ENCODE peak calls at places on chromosomes 12 and 14, in four cellular contexts. C is H1, O is K562, T is HepG2. H is an unnamed sample.

GRCh38 chr14:106883218-106883692 is 1356.9 kb downstream of the TMEM121 start:
- DNase-seq in O (peak; percentile 7), C (no peak), T (peak; percentile 39), H (peak; percentile 75)

GRCh38 chr12:802242-802995 is 50.0 kb downstream of the WNK1 start:
- DNase-seq in T (no peak), C (no peak), O (no peak), H (no peak)

GRCh38 chr14:59919582-59920377 is at the start of gene LRRC9:
- DNase-seq in C (peak; percentile 88), O (no peak), T (peak; percentile 93), H (no peak)

GRCh38 chr14:30708157-30708556 is 86.0 kb downstream of the SCFD1 start:
- DNase-seq in C (no peak), T (peak; percentile 28), O (peak; percentile 2), H (peak; percentile 15)

GRCh38 chr12:81221681-81222080 is 143.8 kb downstream of the ACSS3 start:
- DNase-seq in T (no peak), O (no peak), C (no peak), H (no peak)

GRCh38 chr14:103347091-103347815 is 13.2 kb downstream of the EIF5 start:
- DNase-seq in O (no peak), C (no peak), T (peak; percentile 57), H (no peak)

GRCh38 chr14:71244341-71244740 is 337.1 kb downstream of the PCNX1 start:
- DNase-seq in O (no peak), C (no peak), T (no peak), H (no peak)

GRCh38 chr12:129005416-129005815 is 152.1 kb downstream of the GLT1D1 start:
- DNase-seq in C (no peak), T (no peak), O (no peak), H (no peak)

GRCh38 chr14:61140271-61140670 is 140.9 kb downstream of the TMEM30B start:
- DNase-seq in O (no peak), C (no peak), T (no peak), H (no peak)

GRCh38 chr12:124359671-124360581 is 65.0 kb downstream of the RFLNA start:
- DNase-seq in O (no peak), T (no peak), C (no peak), H (no peak)

GRCh38 chr14:89493877-89494634 is 77.0 kb upstream of the FOXN3 start:
- DNase-seq in T (peak; percentile 73), O (no peak), C (no peak), H (no peak)

GRCh38 chr12:46224401-46224800 is 44.4 kb downstream of the SLC38A1 start:
- DNase-seq in O (no peak), C (no peak), T (no peak), H (no peak)

GRCh38 chr14:29222671-29223268 is 456.2 kb downstream of the FOXG1 start:
- DNase-seq in C (no peak), O (peak; percentile 15), T (peak; percentile 63), H (no peak)

GRCh38 chr14:50082784-50083466 is 33.4 kb downstream of the VCPKMT start:
- DNase-seq in C (no peak), O (no peak), T (no peak), H (no peak)

GRCh38 chr12:126064028-126064427 is 998.8 kb downstream of the AACS start:
- DNase-seq in O (no peak), C (no peak), T (no peak), H (no peak)

GRCh38 chr14:84546236-84546635 is 983.7 kb upstream of the FLRT2 start:
- DNase-seq in C (no peak), T (no peak), O (no peak), H (no peak)

GRCh38 chr14:33728010-33728498 is 222.8 kb downstream of the EGLN3 start:
- DNase-seq in T (no peak), O (no peak), C (no peak), H (no peak)

GRCh38 chr12:46825526-46826414 is at the start of gene SLC38A4:
- DNase-seq in C (no peak), O (peak; percentile 20), T (peak; percentile 40), H (no peak)

GRCh38 chr14:90426663-90427062 is 29.8 kb downstream of the CALM1 start:
- DNase-seq in C (no peak), T (no peak), O (peak; percentile 20), H (no peak)

GRCh38 chr12:120265483-120266179 is at the start of gene PXN:
- DNase-seq in C (no peak), T (peak; percentile 73), O (peak; percentile 88), H (peak; percentile 87)

GRCh38 chr14:21382886-21383847 is 652 bp downstream of the SUPT16H start:
- DNase-seq in T (peak; percentile 43), O (peak; percentile 56), C (no peak), H (peak; percentile 58)

GRCh38 chr12:2285462-2285861 is 232.7 kb downstream of the CACNA1C start:
- DNase-seq in T (no peak), C (no peak), O (no peak), H (no peak)

GRCh38 chr12:2283480-2283879 is 230.7 kb downstream of the CACNA1C start:
- DNase-seq in O (no peak), T (no peak), C (no peak), H (no peak)

GRCh38 chr12:2283910-2284309 is 231.1 kb downstream of the CACNA1C start:
- DNase-seq in T (no peak), C (no peak), O (no peak), H (no peak)

GRCh38 chr12:2284857-2285256 is 232.1 kb downstream of the CACNA1C start:
- DNase-seq in T (peak; percentile 29), O (peak; percentile 9), C (peak; percentile 64), H (peak; percentile 50)

GRCh38 chr12:2284321-2284813 is 231.6 kb downstream of the CACNA1C start:
- DNase-seq in C (no peak), T (no peak), O (no peak), H (no peak)
- TF ChIP-seq HDAC2 in C (no peak), T (no peak), O (no peak), H (no peak)

GRCh38 chr14:68518910-68519686 is 273.8 kb downstream of the ZFP36L1 start:
- DNase-seq in C (no peak), T (no peak), O (no peak), H (no peak)

GRCh38 chr14:68520637-68521556 is 272.0 kb downstream of the ZFP36L1 start:
- DNase-seq in C (peak; percentile 62), T (peak; percentile 86), O (no peak), H (peak; percentile 62)

GRCh38 chr14:68516235-68516634 is 276.6 kb downstream of the ZFP36L1 start:
- DNase-seq in C (no peak), T (no peak), O (no peak), H (no peak)

GRCh38 chr14:68519788-68520187 is 273.1 kb downstream of the ZFP36L1 start:
- DNase-seq in C (no peak), O (no peak), T (no peak), H (no peak)

DNA sequence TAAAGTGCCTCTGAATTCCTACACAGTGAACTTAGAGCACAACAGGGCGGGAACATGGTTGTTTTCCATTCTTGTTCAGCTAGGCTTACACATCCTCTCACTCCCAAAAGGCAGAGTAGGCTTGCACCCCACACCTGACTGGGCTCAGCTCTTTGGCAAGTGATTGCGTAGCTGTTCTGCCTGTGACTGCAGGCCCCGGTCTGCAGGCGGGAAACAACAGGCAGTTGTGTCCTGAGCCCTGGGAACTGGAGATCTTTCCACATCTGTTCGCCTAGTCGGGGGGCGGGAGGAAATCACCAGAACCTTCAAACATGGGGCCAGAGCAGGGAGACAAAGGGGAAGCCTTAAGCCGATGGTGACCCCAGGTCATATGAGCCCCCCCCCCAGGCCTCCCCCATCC is 274.7 kb downstream of the ZFP36L1 start:
- DNase-seq in T (peak; percentile 41), O (no peak), C (no peak), H (no peak)
- H3K4me2 ChIP-seq in T (peak overlapping the region; percentile 68), O (no peak overlapping the region), C (no peak overlapping the region), H (no peak overlapping the region)

GRCh38 chr12:106174876-106175275 is 36.1 kb upstream of the NUAK1 start:
- DNase-seq in C (no peak), T (peak; percentile 11), O (no peak), H (no peak)

GRCh38 chr12:106171117-106171750 is 32.5 kb upstream of the NUAK1 start:
- DNase-seq in C (no peak), T (no peak), O (no peak), H (no peak)

GRCh38 chr12:106173442-106173841 is 34.7 kb upstream of the NUAK1 start:
- DNase-seq in O (no peak), C (no peak), T (no peak), H (no peak)

DNA sequence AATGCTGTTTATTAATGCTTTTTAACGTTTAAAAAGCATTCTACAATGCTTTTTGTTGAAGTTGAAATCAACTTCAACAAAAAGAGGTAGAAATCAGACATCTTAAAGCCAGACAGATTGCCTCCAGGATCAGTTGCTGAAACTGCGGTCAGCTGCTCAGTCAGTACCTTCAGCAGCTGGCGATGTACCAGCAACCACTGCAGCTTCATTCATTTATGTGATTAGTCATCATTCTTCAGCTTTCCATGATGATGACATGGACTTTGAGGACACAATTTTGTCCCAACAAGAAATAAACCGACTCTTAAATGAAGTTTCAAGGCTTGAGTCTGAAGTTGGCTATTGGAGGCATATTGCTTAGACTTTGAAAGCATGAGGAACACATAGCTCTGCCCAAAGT is 31.5 kb upstream of the NUAK1 start:
- DNase-seq in C (no peak), O (no peak), T (no peak), H (peak; percentile 21)
- TF ChIP-seq MAFK in C (no peak), O (no peak), T (peak; percentile 62), H (peak; percentile 84)

GRCh38 chr14:100342195-100342594 is 19.1 kb downstream of the SLC25A47 start:
- DNase-seq in C (no peak), T (no peak), O (no peak), H (no peak)

GRCh38 chr14:100340454-100340813 is 17.3 kb downstream of the SLC25A47 start:
- DNase-seq in O (no peak), T (no peak), C (no peak), H (no peak)

GRCh38 chr14:100339757-100340453 is 16.8 kb downstream of the SLC25A47 start:
- DNase-seq in C (no peak), O (no peak), T (no peak), H (no peak)

GRCh38 chr14:100345711-100346110 is 22.6 kb downstream of the SLC25A47 start:
- DNase-seq in C (no peak), O (no peak), T (no peak), H (no peak)

DNA sequence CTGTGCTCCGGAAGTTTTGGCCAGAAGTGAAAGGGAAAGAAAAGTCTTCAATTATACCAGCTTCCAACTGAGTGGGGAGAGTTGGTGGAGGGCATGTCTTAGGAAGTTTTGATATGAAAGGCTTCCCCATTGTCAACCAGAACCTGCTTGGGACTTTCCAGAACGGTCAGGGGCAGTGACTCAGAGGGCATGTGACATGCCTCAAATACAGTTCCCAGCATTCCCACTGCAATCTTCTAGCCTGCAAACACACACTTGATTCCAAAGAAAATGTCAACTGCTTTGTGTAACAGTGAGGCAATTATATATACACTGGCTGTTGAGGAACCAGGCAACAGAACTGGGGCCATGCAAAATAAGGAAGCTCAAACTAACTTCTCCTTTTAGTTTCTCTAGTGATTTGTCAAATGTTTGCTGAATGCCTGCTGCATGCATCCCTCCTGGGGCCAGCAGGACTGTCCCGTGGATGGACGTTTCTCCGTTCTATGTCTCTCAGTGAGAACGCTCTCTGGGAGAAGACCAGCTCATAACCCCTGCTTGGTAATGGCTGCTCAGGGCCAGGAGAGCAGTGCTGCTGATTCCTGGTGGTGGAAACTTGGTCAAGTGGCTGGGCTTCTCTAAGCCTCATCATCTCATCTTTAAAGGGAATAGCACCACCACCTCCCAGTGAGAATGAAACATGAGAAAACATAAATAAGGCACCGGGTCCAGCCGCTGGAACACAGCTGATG is 18.3 kb downstream of the SLC25A47 start:
- DNase-seq in T (no peak), O (no peak), C (no peak), H (peak; percentile 75)
- TF ChIP-seq HDAC2 in T (no peak), O (no peak), C (no peak), H (no peak)